ENCODE peak calls at places on chromosomes 3 and 15, in four cellular contexts. R is uterus, J is esophagus squamous epithelium, T is A549. O is an unnamed sample.
A peak's percentile ranks its signal among the peaks of the same experiment; 100 is the strongest.

GRCh38 chr3:7734456-7734855 is 767.2 kb upstream of the LMCD1 start:
- DNase-seq in R (no peak), J (no peak), T (no peak), O (no peak)

GRCh38 chr3:171772427-171773056 is 37.7 kb downstream of the PLD1 start:
- DNase-seq in R (peak; percentile 74), J (no peak), T (peak; percentile 38), O (peak; percentile 61)

GRCh38 chr3:36843065-36844051 is 79.0 kb upstream of the DCLK3 start:
- DNase-seq in R (no peak), J (no peak), T (peak; percentile 13), O (no peak)

GRCh38 chr3:18641916-18642315 is 216.8 kb upstream of the SATB1 start:
- DNase-seq in R (no peak), J (no peak), T (no peak), O (no peak)

GRCh38 chr3:73716418-73716817 is 91.7 kb upstream of the PDZRN3 start:
- DNase-seq in R (no peak), J (no peak), T (no peak), O (no peak)

GRCh38 chr3:41202834-41203345 is 3.6 kb downstream of the CTNNB1 start:
- DNase-seq in R (no peak), J (no peak), T (no peak), O (no peak)

GRCh38 chr3:101166150-101166549 is 154.2 kb downstream of the IMPG2 start:
- DNase-seq in R (no peak), J (no peak), T (no peak), O (no peak)

GRCh38 chr15:59587085-59587826 is 24.3 kb upstream of the GCNT3 start:
- DNase-seq in R (no peak), J (no peak), T (no peak), O (no peak)

GRCh38 chr3:73614385-73614784 is 10.4 kb downstream of the PDZRN3 start:
- DNase-seq in R (peak; percentile 78), J (no peak), T (no peak), O (peak; percentile 20)

GRCh38 chr3:126984391-126985142 is 1.7 kb downstream of the PLXNA1 start:
- DNase-seq in R (no peak), J (no peak), T (no peak), O (no peak)

GRCh38 chr3:37466660-37467359 is 292.4 kb upstream of the LRRFIP2 start:
- DNase-seq in R (peak; percentile 51), J (no peak), T (no peak), O (no peak)

GRCh38 chr15:45136378-45136764 is 6.6 kb downstream of the DUOX1 start:
- DNase-seq in R (no peak), J (no peak), T (no peak), O (no peak)

GRCh38 chr3:31132132-31132769 is 237.8 kb upstream of the GADL1 start:
- DNase-seq in R (no peak), J (no peak), T (peak; percentile 2), O (no peak)

GRCh38 chr3:143158549-143158988 is 39.0 kb downstream of the CHST2 start:
- DNase-seq in R (no peak), J (no peak), T (no peak), O (no peak)

GRCh38 chr3:129897026-129897425 is 3.5 kb upstream of the TMCC1 start:
- DNase-seq in R (no peak), J (no peak), T (no peak), O (no peak)
- H3K9me3 ChIP-seq in R (no peaks in the 10 kb centered on the region), J (no peaks in the 10 kb centered on the region), T (no peaks in the 10 kb centered on the region), O (no peaks in the 10 kb centered on the region)

DNA sequence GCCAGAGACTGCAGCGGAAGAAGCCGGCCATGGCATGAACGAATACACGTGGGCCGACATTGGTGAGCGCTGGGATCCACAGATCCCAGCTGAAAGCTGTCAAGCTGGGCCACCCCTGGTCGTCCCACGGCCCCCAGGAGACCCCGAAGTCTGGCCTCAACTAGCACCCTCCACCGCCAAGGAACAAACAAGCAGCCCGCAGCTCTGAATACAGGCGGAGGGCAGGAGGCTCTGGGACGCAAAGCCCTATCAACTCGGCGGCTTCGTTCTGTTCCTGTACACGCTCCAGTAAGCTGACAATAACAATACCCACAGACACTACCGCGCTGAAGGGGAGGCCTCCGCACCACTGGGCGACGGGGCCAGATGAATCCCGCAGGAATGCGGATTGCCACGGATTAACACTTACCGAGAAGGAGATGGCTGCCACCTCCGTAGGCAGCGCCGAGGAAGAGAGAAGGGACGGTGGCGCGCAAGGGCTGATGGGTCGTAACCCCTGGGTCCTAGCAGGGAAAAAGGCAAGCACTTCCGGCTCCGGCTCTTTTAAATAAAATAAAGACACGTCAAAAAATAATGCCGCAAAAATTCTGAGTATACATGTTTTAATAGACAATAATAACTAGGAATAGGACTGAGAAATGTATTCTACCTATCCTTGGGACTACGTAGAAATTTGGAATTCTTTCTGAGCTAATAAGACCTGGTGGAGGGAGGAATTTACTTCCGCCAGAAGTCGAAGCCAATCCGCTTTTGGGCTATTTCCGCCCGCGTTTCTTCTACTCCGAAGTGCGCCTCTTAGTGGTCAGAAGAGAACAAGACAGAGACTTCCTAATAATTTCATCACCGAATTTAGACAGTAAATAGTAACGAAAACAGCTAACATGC is at the start of gene RPL32:
- DNase-seq in R (peak; percentile 91), J (peak; percentile 39), T (peak; percentile 84), O (peak; percentile 89)
- TF ChIP-seq POLR2A in R (peak; percentile 56), J (peak; percentile 86), T (peak; percentile 97), O (peak; percentile 88)

GRCh38 chr15:25060472-25060803 is 105.7 kb downstream of the SNRPN start:
- DNase-seq in R (peak; percentile 4), J (no peak), T (no peak), O (no peak)

GRCh38 chr15:25061808-25062550 is 107.2 kb downstream of the SNRPN start:
- DNase-seq in R (peak; percentile 2), J (no peak), T (no peak), O (no peak)

GRCh38 chr15:25060996-25061620 is 106.3 kb downstream of the SNRPN start:
- DNase-seq in R (peak; percentile 5), J (no peak), T (no peak), O (no peak)

GRCh38 chr15:25058080-25058785 is 103.4 kb downstream of the SNRPN start:
- DNase-seq in R (peak; percentile 9), J (no peak), T (no peak), O (no peak)

GRCh38 chr15:25059698-25060471 is 105.1 kb downstream of the SNRPN start:
- DNase-seq in R (peak; percentile 2), J (no peak), T (no peak), O (no peak)
- H3K9me3 ChIP-seq in R (peaks cover 98% of the 10 kb centered on the region), J (peaks cover 100% of the 10 kb centered on the region), T (peaks cover 75% of the 10 kb centered on the region), O (peaks cover 100% of the 10 kb centered on the region)

GRCh38 chr3:66498718-66499611 is 1.9 kb downstream of the LRIG1 start:
- DNase-seq in R (peak; percentile 35), J (no peak), T (no peak), O (no peak)
- TF ChIP-seq POLR2A in R (no peak), J (no peak), T (no peak), O (no peak)

DNA sequence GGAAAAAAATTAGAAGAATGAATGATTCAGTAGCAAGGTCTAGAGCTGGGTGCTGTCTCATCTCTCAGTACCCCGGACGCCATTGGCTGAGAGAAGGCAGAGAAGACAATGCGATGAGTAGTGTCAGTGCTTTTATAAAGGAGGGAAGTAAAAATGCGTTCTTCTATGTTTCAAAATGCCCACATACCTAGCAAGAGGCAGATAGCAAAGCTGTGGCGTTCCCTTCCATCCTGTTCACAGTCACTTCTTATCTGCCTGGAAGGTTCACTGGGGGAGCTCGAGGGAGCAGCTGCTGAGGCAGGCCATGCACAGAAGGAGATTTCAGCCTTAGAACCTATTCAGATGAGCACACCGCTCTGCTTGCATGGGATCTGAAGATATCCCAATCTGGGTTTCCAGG is 234.0 kb downstream of the RPLP1 start:
- DNase-seq in R (no peak), J (no peak), T (no peak), O (no peak)
- H3K9me3 ChIP-seq in R (peaks cover 3% of the 10 kb centered on the region), J (peaks cover 19% of the 10 kb centered on the region), T (peaks cover 79% of the 10 kb centered on the region), O (peaks cover 23% of the 10 kb centered on the region)

GRCh38 chr15:53830707-53831386 is 71.4 kb upstream of the WDR72 start:
- DNase-seq in R (no peak), J (no peak), T (no peak), O (peak; percentile 30)
- TF ChIP-seq POLR2A in R (no peak), J (no peak), T (no peak), O (no peak)

GRCh38 chr3:185254799-185255198 is 950 bp upstream of the EHHADH start:
- DNase-seq in R (no peak), J (no peak), T (no peak), O (no peak)

GRCh38 chr3:185250247-185250646 is 3.6 kb downstream of the EHHADH start:
- DNase-seq in R (no peak), J (no peak), T (no peak), O (no peak)

GRCh38 chr3:185253645-185254410 is at the start of gene EHHADH:
- DNase-seq in R (peak; percentile 46), J (no peak), T (peak; percentile 64), O (peak; percentile 85)

GRCh38 chr3:185250653-185251052 is 3.2 kb downstream of the EHHADH start:
- DNase-seq in R (no peak), J (no peak), T (no peak), O (no peak)
- H3K9me3 ChIP-seq in R (no peaks in the 10 kb centered on the region), J (no peaks in the 10 kb centered on the region), T (no peaks in the 10 kb centered on the region), O (no peaks in the 10 kb centered on the region)

DNA sequence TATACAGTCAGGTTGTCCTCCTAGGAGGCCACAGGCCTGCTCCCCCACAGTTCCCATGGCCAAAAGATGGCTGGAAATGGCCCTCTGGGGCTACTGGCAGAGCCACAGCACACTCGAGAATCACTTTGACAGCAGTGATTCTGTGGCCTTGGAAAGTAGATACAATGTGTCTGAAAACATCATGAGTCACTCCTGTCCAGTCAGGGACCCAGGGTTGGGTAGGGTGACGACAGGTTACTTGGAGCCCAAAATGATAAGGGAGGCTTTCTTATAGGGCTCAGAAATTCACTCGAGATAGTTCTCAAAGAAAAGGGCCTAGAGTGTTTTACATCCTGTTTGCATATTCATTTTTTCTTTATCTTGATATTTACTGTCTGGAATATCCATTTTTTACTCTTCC is 24.3 kb downstream of the MRPS25 start:
- DNase-seq in R (no peak), J (no peak), T (no peak), O (no peak)
- TF ChIP-seq POLR2A in R (no peak), J (no peak), T (no peak), O (no peak)

DNA sequence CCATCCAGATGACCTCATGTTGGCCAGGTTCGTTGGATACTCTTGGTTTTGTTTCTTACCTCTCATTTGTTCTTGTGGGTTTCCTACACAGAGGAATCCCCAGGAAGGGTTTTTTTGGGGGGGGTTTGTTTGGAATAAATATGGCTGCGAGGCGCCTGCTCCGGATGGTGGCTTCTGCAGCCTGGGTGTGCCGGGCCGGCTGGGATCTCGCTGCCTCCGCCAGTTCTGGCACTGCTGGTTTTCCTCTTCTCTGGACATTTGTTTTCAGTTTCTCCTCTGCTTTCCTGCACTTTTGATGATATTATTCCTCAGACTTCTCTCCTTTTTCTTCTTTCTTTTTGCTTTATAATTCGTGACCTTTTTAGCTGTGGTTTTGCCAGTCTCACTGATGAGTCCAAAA is 187.4 kb downstream of the OR4M2 start:
- DNase-seq in R (no peak), J (no peak), T (no peak), O (no peak)
- H3K9me3 ChIP-seq in R (no peaks in the 10 kb centered on the region), J (no peaks in the 10 kb centered on the region), T (peaks cover 3% of the 10 kb centered on the region), O (no peaks in the 10 kb centered on the region)

GRCh38 chr3:10157015-10157414 is 7.7 kb upstream of the IRAK2 start:
- DNase-seq in R (no peak), J (no peak), T (no peak), O (no peak)

GRCh38 chr3:10150987-10151386 is 9.4 kb downstream of the VHL start:
- DNase-seq in R (no peak), J (no peak), T (no peak), O (no peak)

GRCh38 chr3:10155658-10156057 is 9.1 kb upstream of the IRAK2 start:
- DNase-seq in R (no peak), J (no peak), T (no peak), O (no peak)

GRCh38 chr3:10155123-10155472 is 9.6 kb upstream of the IRAK2 start:
- DNase-seq in R (no peak), J (no peak), T (no peak), O (no peak)

GRCh38 chr3:10154335-10155122 is 10.2 kb upstream of the IRAK2 start:
- DNase-seq in R (no peak), J (no peak), T (no peak), O (no peak)
- TF ChIP-seq POLR2A in R (no peak), J (no peak), T (no peak), O (no peak)

O was measured in transverse colon.